ENCODE peak calls at places on chromosome 3, in nine cellular contexts. One of them, this sample, is unnamed. For H3K9me3, the result is how much of the 10 kb centered on the place peaks cover.

GRCh38 chr3:172569128-172570008 is 46.1 kb upstream of the TNFSF10 start:
- DNase-seq in left lung: no peak
- DNase-seq in lung: no peak
- DNase-seq in body of pancreas: no peak
- DNase-seq in psoas muscle: no peak
- DNase-seq in iPS DF 6.9: no peak
- DNase-seq in NT2/D1: no peak
- DNase-seq in endothelial cell of umbilical vein: no peak
- DNase-seq in BE2C: no peak
- DNase-seq in this sample: no peak

GRCh38 chr3:133820889-133821675 is 15.5 kb downstream of the SRPRB start:
- DNase-seq in lung: no peak
- DNase-seq in left lung: no peak
- DNase-seq in endothelial cell of umbilical vein: no peak
- DNase-seq in psoas muscle: no peak
- DNase-seq in body of pancreas: no peak
- DNase-seq in NT2/D1: no peak
- DNase-seq in iPS DF 6.9: no peak
- DNase-seq in BE2C: no peak
- DNase-seq in this sample: no peak

GRCh38 chr3:15591235-15591634 is 10.1 kb downstream of the HACL1 start:
- DNase-seq in NT2/D1: no peak
- DNase-seq in psoas muscle: no peak
- DNase-seq in endothelial cell of umbilical vein: no peak
- DNase-seq in left lung: no peak
- DNase-seq in iPS DF 6.9: no peak
- DNase-seq in body of pancreas: no peak
- DNase-seq in BE2C: no peak
- DNase-seq in lung: no peak
- DNase-seq in this sample: no peak

GRCh38 chr3:9147215-9147895 is 102.1 kb downstream of the SRGAP3 start:
- DNase-seq in endothelial cell of umbilical vein: peak
- DNase-seq in left lung: no peak
- DNase-seq in lung: no peak
- DNase-seq in NT2/D1: no peak
- DNase-seq in body of pancreas: no peak
- DNase-seq in psoas muscle: no peak
- DNase-seq in BE2C: no peak
- DNase-seq in iPS DF 6.9: no peak
- DNase-seq in this sample: no peak

GRCh38 chr3:14371573-14372474 is 30.6 kb upstream of the SLC6A6 start:
- DNase-seq in lung: peak
- DNase-seq in iPS DF 6.9: no peak
- DNase-seq in body of pancreas: peak
- DNase-seq in NT2/D1: no peak
- DNase-seq in psoas muscle: peak
- DNase-seq in left lung: peak
- DNase-seq in BE2C: peak
- DNase-seq in endothelial cell of umbilical vein: peak
- DNase-seq in this sample: peak

GRCh38 chr3:124774305-124774673 is 44.0 kb downstream of the UMPS start:
- DNase-seq in BE2C: no peak
- DNase-seq in lung: no peak
- DNase-seq in iPS DF 6.9: peak
- DNase-seq in left lung: no peak
- DNase-seq in body of pancreas: peak
- DNase-seq in NT2/D1: peak
- DNase-seq in endothelial cell of umbilical vein: peak
- DNase-seq in psoas muscle: peak
- DNase-seq in this sample: peak

GRCh38 chr3:169811606-169812123 is 1.0 kb upstream of the LRRIQ4 start:
- DNase-seq in lung: no peak
- DNase-seq in NT2/D1: no peak
- DNase-seq in endothelial cell of umbilical vein: peak
- DNase-seq in BE2C: peak
- DNase-seq in left lung: no peak
- DNase-seq in psoas muscle: no peak
- DNase-seq in body of pancreas: no peak
- DNase-seq in iPS DF 6.9: no peak
- DNase-seq in this sample: no peak

GRCh38 chr3:177724020-177724638 is 526.8 kb upstream of the TBL1XR1 start:
- DNase-seq in psoas muscle: peak
- DNase-seq in lung: peak
- DNase-seq in left lung: no peak
- DNase-seq in BE2C: no peak
- DNase-seq in NT2/D1: no peak
- DNase-seq in endothelial cell of umbilical vein: peak
- DNase-seq in iPS DF 6.9: no peak
- DNase-seq in body of pancreas: peak
- DNase-seq in this sample: peak

GRCh38 chr3:99319450-99319849 is 318.9 kb upstream of the COL8A1 start:
- DNase-seq in NT2/D1: no peak
- DNase-seq in endothelial cell of umbilical vein: no peak
- DNase-seq in BE2C: no peak
- DNase-seq in iPS DF 6.9: no peak
- DNase-seq in left lung: no peak
- DNase-seq in psoas muscle: no peak
- DNase-seq in lung: no peak
- DNase-seq in body of pancreas: no peak
- DNase-seq in this sample: no peak

GRCh38 chr3:183192650-183193300 is 30.2 kb upstream of the LAMP3 start:
- DNase-seq in NT2/D1: no peak
- DNase-seq in BE2C: no peak
- DNase-seq in psoas muscle: no peak
- DNase-seq in left lung: no peak
- DNase-seq in body of pancreas: no peak
- DNase-seq in lung: no peak
- DNase-seq in endothelial cell of umbilical vein: no peak
- DNase-seq in iPS DF 6.9: no peak
- DNase-seq in this sample: no peak

GRCh38 chr3:101643861-101644613 is 32.9 kb downstream of the ZBTB11 start:
- DNase-seq in BE2C: no peak
- DNase-seq in NT2/D1: no peak
- DNase-seq in left lung: no peak
- DNase-seq in iPS DF 6.9: no peak
- DNase-seq in body of pancreas: no peak
- DNase-seq in endothelial cell of umbilical vein: peak
- DNase-seq in lung: no peak
- DNase-seq in psoas muscle: no peak
- DNase-seq in this sample: no peak

DNA sequence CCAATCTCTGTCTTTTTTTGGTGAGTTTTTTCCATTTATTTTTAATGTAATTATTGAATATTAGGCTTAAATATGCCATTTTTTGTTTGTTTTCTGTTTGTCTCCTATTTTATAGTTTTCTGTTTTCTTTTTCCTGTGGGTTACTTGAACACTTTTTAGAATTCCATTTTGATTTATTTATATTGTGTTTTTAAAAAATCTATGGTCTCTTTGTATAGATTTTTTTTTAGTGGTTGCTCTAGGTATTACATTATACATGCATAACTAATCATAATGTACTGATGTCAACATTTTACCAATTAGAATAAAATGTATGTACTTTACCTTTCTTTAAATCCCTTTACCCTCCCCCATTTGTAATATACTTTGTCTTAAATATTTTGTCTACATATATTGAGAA is 56.2 kb downstream of the RASA2 start:
- DNase-seq in iPS DF 6.9: no peak
- DNase-seq in body of pancreas: no peak
- DNase-seq in lung: no peak
- DNase-seq in NT2/D1: no peak
- DNase-seq in psoas muscle: no peak
- DNase-seq in endothelial cell of umbilical vein: no peak
- DNase-seq in BE2C: no peak
- DNase-seq in left lung: no peak
- DNase-seq in this sample: no peak
- H3K9me3 ChIP-seq in iPS DF 6.9: under half
- H3K9me3 ChIP-seq in body of pancreas: under half
- H3K9me3 ChIP-seq in lung: under half
- H3K9me3 ChIP-seq in NT2/D1: under half
- H3K9me3 ChIP-seq in psoas muscle: under half
- H3K9me3 ChIP-seq in endothelial cell of umbilical vein: under half
- H3K9me3 ChIP-seq in BE2C: under half
- H3K9me3 ChIP-seq in left lung: under half
- H3K9me3 ChIP-seq in this sample: under half

GRCh38 chr3:129382366-129382765 is 46.1 kb downstream of the EFCAB12 start:
- DNase-seq in BE2C: no peak
- DNase-seq in endothelial cell of umbilical vein: no peak
- DNase-seq in left lung: no peak
- DNase-seq in psoas muscle: no peak
- DNase-seq in NT2/D1: no peak
- DNase-seq in iPS DF 6.9: no peak
- DNase-seq in lung: no peak
- DNase-seq in body of pancreas: no peak
- DNase-seq in this sample: no peak
- H3K9me3 ChIP-seq in BE2C: under half
- H3K9me3 ChIP-seq in endothelial cell of umbilical vein: under half
- H3K9me3 ChIP-seq in left lung: under half
- H3K9me3 ChIP-seq in psoas muscle: under half
- H3K9me3 ChIP-seq in NT2/D1: under half
- H3K9me3 ChIP-seq in iPS DF 6.9: under half
- H3K9me3 ChIP-seq in lung: under half
- H3K9me3 ChIP-seq in body of pancreas: under half
- H3K9me3 ChIP-seq in this sample: under half

GRCh38 chr3:7713724-7714123 is 787.9 kb upstream of the LMCD1 start:
- DNase-seq in lung: no peak
- DNase-seq in endothelial cell of umbilical vein: no peak
- DNase-seq in iPS DF 6.9: no peak
- DNase-seq in BE2C: no peak
- DNase-seq in NT2/D1: peak
- DNase-seq in left lung: no peak
- DNase-seq in body of pancreas: no peak
- DNase-seq in psoas muscle: no peak
- DNase-seq in this sample: no peak
- H3K9me3 ChIP-seq in lung: under half
- H3K9me3 ChIP-seq in endothelial cell of umbilical vein: under half
- H3K9me3 ChIP-seq in iPS DF 6.9: under half
- H3K9me3 ChIP-seq in BE2C: under half
- H3K9me3 ChIP-seq in NT2/D1: under half
- H3K9me3 ChIP-seq in left lung: under half
- H3K9me3 ChIP-seq in body of pancreas: under half
- H3K9me3 ChIP-seq in psoas muscle: under half
- H3K9me3 ChIP-seq in this sample: under half

DNA sequence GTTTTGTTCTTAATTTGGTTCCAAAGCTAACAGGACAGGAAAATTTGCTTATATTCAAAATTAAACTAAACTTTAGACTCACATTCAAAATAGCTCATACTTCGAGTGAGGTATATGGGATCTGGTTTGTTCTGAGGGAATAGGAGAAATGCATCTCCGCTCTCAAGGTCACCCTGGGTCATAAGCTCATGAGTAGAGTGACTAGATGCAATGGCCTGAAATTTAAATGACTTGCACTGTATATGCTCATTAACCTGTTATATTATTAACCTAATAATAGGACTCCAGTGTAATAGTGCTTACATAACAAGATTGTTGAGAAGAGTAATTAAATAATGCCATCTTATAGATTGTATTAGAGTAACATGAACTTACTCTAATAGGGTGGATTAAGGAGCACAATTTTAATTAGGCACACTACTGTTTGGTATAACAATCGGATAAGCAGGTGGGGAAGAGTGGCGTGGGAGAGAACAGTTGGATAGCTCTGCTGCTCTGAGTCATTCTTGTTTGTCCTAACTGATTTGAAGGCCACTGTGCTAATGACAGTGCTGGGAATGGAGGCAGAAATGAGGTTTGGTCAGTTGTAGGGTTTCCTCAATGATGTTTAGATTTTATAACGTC is 5.2 kb downstream of the NKTR start:
- DNase-seq in BE2C: no peak
- DNase-seq in left lung: no peak
- DNase-seq in lung: no peak
- DNase-seq in body of pancreas: peak
- DNase-seq in endothelial cell of umbilical vein: peak
- DNase-seq in NT2/D1: no peak
- DNase-seq in iPS DF 6.9: no peak
- DNase-seq in psoas muscle: no peak
- DNase-seq in this sample: no peak
- H3K9me3 ChIP-seq in BE2C: under half
- H3K9me3 ChIP-seq in left lung: under half
- H3K9me3 ChIP-seq in lung: under half
- H3K9me3 ChIP-seq in body of pancreas: under half
- H3K9me3 ChIP-seq in endothelial cell of umbilical vein: under half
- H3K9me3 ChIP-seq in NT2/D1: under half
- H3K9me3 ChIP-seq in iPS DF 6.9: under half
- H3K9me3 ChIP-seq in psoas muscle: under half
- H3K9me3 ChIP-seq in this sample: under half